ENCODE peak calls at places on chromosomes 2 and 18, in four cellular contexts. Y is H1, S is stomach, I is breast epithelium. R is an unnamed sample.

GRCh38 chr2:50535971-50536759 is 495.8 kb downstream of the NRXN1 start:
- DNase-seq in I (no peak), S (no peak), Y (no peak), R (no peak)

GRCh38 chr2:151849413-151850010 is 21.3 kb upstream of the ARL5A start:
- DNase-seq in S (no peak), I (no peak), Y (no peak), R (no peak)

GRCh38 chr2:72104821-72105588 is 42.7 kb downstream of the CYP26B1 start:
- DNase-seq in I (no peak), Y (no peak), S (no peak), R (peak)

GRCh38 chr2:173982918-173983317 is 17.7 kb upstream of the SP3 start:
- DNase-seq in I (peak), Y (no peak), S (no peak), R (no peak)

GRCh38 chr2:6308986-6309385 is 556.7 kb downstream of the CMPK2 start:
- DNase-seq in S (no peak), I (no peak), Y (no peak), R (no peak)

GRCh38 chr2:240840435-240841060 is 20.5 kb upstream of the KIF1A start:
- DNase-seq in S (peak), I (no peak), Y (peak), R (no peak)

GRCh38 chr2:182672471-182673165 is 43.4 kb upstream of the DNAJC10 start:
- DNase-seq in I (no peak), S (no peak), Y (no peak), R (no peak)

GRCh38 chr2:110220193-110220564 is 7.8 kb upstream of the MTLN start:
- DNase-seq in Y (no peak), S (no peak), I (no peak), R (no peak)

GRCh38 chr18:79746730-79747129 is 51.0 kb upstream of the KCNG2 start:
- DNase-seq in S (no peak), Y (no peak), I (no peak), R (no peak)

GRCh38 chr2:235944591-235944990 is 223.6 kb downstream of the GBX2 start:
- DNase-seq in S (no peak), I (no peak), Y (no peak), R (no peak)

GRCh38 chr2:186129767-186130581 is 356.1 kb upstream of the ZC3H15 start:
- DNase-seq in S (no peak), I (no peak), Y (no peak), R (no peak)

GRCh38 chr2:134372141-134372540 is 118.3 kb downstream of the MGAT5 start:
- DNase-seq in Y (no peak), I (no peak), S (no peak), R (no peak)

GRCh38 chr18:22171839-22172582 is 2.6 kb downstream of the GATA6 start:
- DNase-seq in S (no peak), I (no peak), Y (no peak), R (no peak)

GRCh38 chr18:25349926-25350560 is 1.9 kb downstream of the ZNF521 start:
- DNase-seq in Y (no peak), I (peak), S (no peak), R (peak)

GRCh38 chr2:207167129-207167923 is 1.6 kb upstream of the KLF7 start:
- DNase-seq in I (peak), Y (no peak), S (no peak), R (peak)

GRCh38 chr2:218781691-218782528 is at the start of gene CYP27A1:
- DNase-seq in S (peak), Y (no peak), I (peak), R (peak)

GRCh38 chr18:21833619-21834300 is 93.2 kb downstream of the MIB1 start:
- DNase-seq in Y (no peak), I (no peak), S (no peak), R (no peak)

GRCh38 chr2:128327180-128327964 is 8.7 kb upstream of the HS6ST1 start:
- DNase-seq in I (no peak), S (no peak), Y (no peak), R (no peak)

GRCh38 chr2:49693961-49694360 is 539.6 kb upstream of the FSHR start:
- DNase-seq in S (no peak), I (no peak), Y (no peak), R (no peak)

GRCh38 chr18:73741946-73742345 is 405.7 kb downstream of the FBXO15 start:
- DNase-seq in S (no peak), Y (no peak), I (no peak), R (no peak)

GRCh38 chr2:232999354-232999753 is 13.7 kb downstream of the NGEF start:
- DNase-seq in Y (no peak), S (no peak), I (no peak), R (no peak)

GRCh38 chr2:226788064-226788463 is 11.6 kb downstream of the IRS1 start:
- DNase-seq in S (no peak), I (no peak), Y (no peak), R (no peak)

GRCh38 chr2:96330407-96330806 is 5.2 kb upstream of the NCAPH start:
- DNase-seq in S (no peak), Y (no peak), I (peak), R (no peak)

GRCh38 chr2:176461686-176462376 is 192.6 kb downstream of the MTX2 start:
- DNase-seq in I (no peak), Y (no peak), S (no peak), R (no peak)

GRCh38 chr18:33578371-33579146 is 540 bp downstream of the ASXL3 start:
- DNase-seq in I (no peak), Y (no peak), S (peak), R (peak)

GRCh38 chr18:4831791-4832375 is 365.2 kb downstream of the AKAIN1 start:
- DNase-seq in I (no peak), S (no peak), Y (no peak), R (no peak)

GRCh38 chr2:235747868-235748144 is 254.0 kb downstream of the AGAP1 start:
- DNase-seq in S (no peak), Y (no peak), I (peak), R (no peak)

GRCh38 chr18:75364512-75364911 is 63.0 kb downstream of the SMIM21 start:
- DNase-seq in Y (no peak), I (no peak), S (no peak), R (no peak)

GRCh38 chr18:13312515-13312914 is 94.0 kb downstream of the LDLRAD4 start:
- DNase-seq in Y (no peak), S (no peak), I (no peak), R (no peak)

GRCh38 chr2:37318401-37318800 is 6.2 kb downstream of the PRKD3 start:
- DNase-seq in Y (no peak), S (no peak), I (no peak), R (no peak)

GRCh38 chr2:203470371-203470770 is 64.7 kb downstream of the RAPH1 start:
- DNase-seq in S (peak), Y (no peak), I (no peak), R (no peak)
- TF ChIP-seq POLR2AphosphoS5 in S (no peak), Y (no peak), I (no peak), R (no peak)

GRCh38 chr2:11541693-11542274 is 7.9 kb downstream of the GREB1 start:
- DNase-seq in I (no peak), Y (no peak), S (no peak), R (no peak)

GRCh38 chr2:11540996-11541692 is 7.3 kb downstream of the GREB1 start:
- DNase-seq in Y (no peak), I (peak), S (no peak), R (no peak)

GRCh38 chr2:11539317-11540147 is 5.7 kb downstream of the GREB1 start:
- DNase-seq in I (peak), S (peak), Y (no peak), R (no peak)

GRCh38 chr2:11542275-11542819 is 8.5 kb downstream of the GREB1 start:
- DNase-seq in I (no peak), Y (no peak), S (no peak), R (no peak)

DNA sequence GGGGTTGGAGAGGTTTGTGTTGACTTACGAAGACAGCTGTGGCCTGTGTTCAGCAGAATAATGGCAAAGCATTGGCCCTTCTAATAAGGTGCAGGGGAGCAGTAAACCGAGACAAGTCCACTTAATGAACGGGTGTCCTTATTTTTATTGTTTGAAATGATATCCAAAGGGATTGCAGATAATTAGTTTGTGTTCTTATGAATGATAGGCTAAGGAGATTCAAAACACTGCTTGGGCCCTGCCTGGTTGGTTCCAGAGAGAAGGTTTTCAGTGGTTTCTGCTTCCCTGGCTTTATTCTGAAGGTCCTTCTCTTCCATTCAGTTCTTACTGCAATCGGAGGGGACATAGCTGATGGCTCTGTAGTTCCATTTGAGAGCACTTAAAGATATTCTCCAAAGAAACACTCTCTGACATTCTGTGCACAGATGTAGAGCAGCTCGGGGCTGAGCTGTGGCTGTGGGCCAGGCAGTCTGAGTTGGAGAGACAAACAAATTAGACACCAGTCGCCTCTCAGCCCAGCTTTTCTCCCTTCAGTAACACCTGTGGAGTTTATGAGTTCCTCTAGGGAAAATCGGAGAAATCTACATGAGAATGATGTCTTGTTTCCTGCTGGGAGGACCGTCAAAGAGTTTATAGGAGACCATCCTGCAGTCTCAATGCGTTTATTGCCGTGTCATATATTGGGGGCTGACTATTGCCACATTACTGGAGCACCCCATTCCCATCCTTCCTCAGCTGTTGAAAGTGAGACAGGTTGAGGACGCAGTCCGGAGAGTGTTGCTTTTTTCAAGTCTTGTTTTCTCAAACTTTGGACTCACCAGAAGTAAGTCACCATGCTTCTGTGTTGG is 6.5 kb downstream of the GREB1 start:
- DNase-seq in S (no peak), Y (no peak), I (peak), R (no peak)
- TF ChIP-seq POLR2AphosphoS5 in S (no peak), Y (no peak), I (no peak), R (no peak)

DNA sequence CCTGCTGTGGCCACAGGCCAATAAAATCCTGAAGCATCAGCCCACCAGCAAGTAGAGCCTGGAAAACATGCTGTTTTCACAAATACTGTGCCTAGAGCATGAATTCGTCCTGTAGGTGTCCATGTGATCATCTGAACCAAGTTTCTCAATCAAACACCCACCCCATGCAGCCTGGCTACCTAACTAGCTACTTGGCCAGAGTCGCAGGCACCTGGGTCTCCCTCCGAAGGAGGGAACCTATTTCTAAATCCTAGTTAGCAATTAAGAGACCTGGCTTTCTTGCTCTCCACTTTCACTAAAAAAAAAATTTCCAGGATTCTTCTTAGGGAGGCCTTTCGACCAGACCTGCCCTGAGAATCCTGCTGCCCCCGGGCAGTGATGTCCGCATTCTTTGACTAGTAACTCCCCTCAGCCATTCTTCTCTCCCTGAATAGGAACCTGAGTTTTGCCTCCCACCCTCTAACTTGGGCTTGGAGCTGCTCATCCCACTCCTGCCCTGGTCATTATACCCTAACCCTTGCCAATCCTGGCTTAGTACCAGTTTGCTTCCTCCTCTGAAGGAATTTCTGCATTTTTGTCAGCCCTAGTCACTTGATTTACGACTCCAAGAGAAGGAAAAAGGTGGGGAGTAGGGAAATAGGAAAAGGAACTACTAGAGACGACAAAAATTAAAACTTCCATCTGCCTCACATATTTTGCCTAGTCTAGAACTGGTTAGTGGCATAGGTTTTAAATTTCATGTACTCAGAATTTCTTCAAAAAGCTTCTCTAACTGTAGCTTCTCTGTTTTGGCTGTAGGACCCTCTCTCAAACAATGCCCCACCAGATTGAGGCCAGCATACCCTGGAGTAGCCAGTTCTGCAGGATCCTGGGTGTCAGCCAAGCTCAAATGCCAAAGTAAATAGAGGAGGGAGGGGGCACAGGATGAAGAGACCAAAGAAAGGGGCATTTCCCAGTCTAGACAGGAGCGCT is 25.4 kb upstream of the TANK start:
- DNase-seq in S (peak), Y (no peak), I (peak), R (no peak)
- TF ChIP-seq POLR2AphosphoS5 in S (no peak), Y (no peak), I (no peak), R (no peak)

GRCh38 chr2:66578853-66579158 is 143.9 kb downstream of the MEIS1 start:
- DNase-seq in S (no peak), I (no peak), Y (no peak), R (no peak)

GRCh38 chr2:66575625-66576371 is 140.9 kb downstream of the MEIS1 start:
- DNase-seq in Y (no peak), I (no peak), S (no peak), R (no peak)

GRCh38 chr2:66576381-66577330 is 141.7 kb downstream of the MEIS1 start:
- DNase-seq in I (no peak), Y (no peak), S (no peak), R (peak)

GRCh38 chr2:66578067-66578852 is 143.3 kb downstream of the MEIS1 start:
- DNase-seq in I (no peak), Y (no peak), S (no peak), R (no peak)

GRCh38 chr2:66577331-66578041 is 142.6 kb downstream of the MEIS1 start:
- DNase-seq in I (no peak), Y (no peak), S (no peak), R (no peak)
- TF ChIP-seq POLR2AphosphoS5 in I (no peak), Y (no peak), S (no peak), R (no peak)

GRCh38 chr2:100199421-100199820 is 57.0 kb upstream of the AFF3 start:
- DNase-seq in I (no peak), S (no peak), Y (no peak), R (no peak)

GRCh38 chr2:100196786-100197494 is 54.5 kb upstream of the AFF3 start:
- DNase-seq in Y (no peak), I (no peak), S (no peak), R (peak)

GRCh38 chr2:100198461-100199230 is 56.3 kb upstream of the AFF3 start:
- DNase-seq in S (no peak), Y (no peak), I (no peak), R (peak)

GRCh38 chr2:100195942-100196341 is 53.6 kb upstream of the AFF3 start:
- DNase-seq in I (no peak), S (no peak), Y (no peak), R (no peak)

DNA sequence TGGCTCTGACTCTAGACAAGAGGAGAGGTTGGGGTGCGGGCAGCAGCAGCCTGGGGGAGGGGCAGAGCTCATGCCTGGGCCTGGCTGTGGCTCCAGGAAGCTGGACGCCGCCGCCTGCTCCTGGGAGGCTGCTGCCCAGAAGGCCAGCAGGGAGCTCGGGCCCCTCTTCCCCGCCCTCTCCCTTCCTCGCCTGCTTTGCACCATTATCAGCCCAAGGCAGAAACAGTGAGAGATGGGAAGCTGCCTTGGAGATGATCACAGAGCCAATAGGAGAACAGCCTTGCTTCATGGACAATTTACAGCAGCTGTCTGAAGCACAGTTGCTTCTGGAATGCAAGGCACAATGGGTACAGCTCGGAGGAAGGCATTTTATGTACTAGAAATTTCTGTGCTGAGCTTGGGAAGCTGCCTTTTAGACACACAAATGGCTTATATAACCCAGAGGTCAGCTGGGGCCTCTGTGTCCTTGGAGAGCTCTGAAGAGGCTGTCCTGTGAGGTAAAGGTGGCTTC is 55.3 kb upstream of the AFF3 start:
- DNase-seq in Y (no peak), I (peak), S (peak), R (peak)
- TF ChIP-seq POLR2AphosphoS5 in Y (no peak), I (no peak), S (peak), R (no peak)

DNA sequence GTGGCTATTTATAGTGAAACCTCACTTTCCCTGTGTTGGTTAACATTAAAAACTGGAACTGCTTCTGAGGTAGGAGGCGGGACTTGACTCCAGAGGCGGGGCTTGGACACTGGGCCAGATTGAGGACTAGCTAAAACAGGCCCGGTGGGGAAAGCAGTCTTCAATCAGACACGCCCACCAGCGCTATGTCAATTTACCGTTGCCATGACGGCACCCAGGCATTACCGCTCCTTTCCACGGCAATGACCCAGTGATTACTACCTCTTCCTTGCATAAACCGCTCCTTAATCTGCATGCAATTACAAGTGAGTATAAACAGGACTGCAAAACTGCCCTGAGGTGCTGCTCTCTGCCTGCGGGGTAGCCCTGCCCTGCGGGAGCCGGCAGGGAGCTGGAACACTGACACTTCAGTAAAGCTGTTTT is 35.3 kb downstream of the LRRFIP1 start:
- DNase-seq in S (peak), Y (peak), I (peak), R (peak)
- TF ChIP-seq POLR2AphosphoS5 in S (peak), Y (no peak), I (peak), R (peak)

GRCh38 chr18:10085405-10085804 is 171.6 kb downstream of the VAPA start:
- DNase-seq in S (no peak), Y (no peak), I (no peak), R (no peak)

GRCh38 chr18:10086458-10086857 is 172.6 kb downstream of the VAPA start:
- DNase-seq in S (no peak), I (peak), Y (no peak), R (no peak)

GRCh38 chr18:10088734-10089133 is 174.9 kb downstream of the VAPA start:
- DNase-seq in S (no peak), Y (no peak), I (no peak), R (no peak)

GRCh38 chr18:10089881-10090280 is 176.1 kb downstream of the VAPA start:
- DNase-seq in S (no peak), Y (no peak), I (no peak), R (no peak)

DNA sequence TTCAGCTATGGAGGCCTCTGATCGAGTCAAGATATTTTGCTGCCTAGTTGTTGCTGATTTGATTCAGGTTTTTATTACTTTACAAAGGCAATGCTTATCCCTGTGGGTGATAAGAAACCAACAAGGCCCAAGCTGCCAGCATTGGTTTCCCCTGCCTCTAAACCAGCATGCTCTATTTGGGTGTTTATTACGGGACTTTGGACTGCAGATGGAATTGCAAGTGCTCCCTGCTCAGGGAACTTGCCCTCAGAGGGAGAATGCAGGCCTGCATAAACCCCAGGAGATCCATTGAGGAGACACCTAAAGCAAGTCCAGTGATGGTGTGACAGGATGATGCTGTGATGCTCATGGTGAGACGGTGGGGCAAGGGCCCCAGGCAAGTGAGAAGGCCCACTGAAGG is 172.1 kb downstream of the VAPA start:
- DNase-seq in Y (no peak), I (no peak), S (no peak), R (no peak)
- TF ChIP-seq POLR2AphosphoS5 in Y (no peak), I (no peak), S (no peak), R (no peak)

R was measured in upper lobe of left lung.